ENCODE peak calls at places on chromosomes 12 and 14, in nine cellular contexts. One of them, this sample, is unnamed.

GRCh38 chr12:87813476-87814234 is 215.5 kb downstream of the C12orf50 start:
- DNase-seq in NCI-H510A treated with DMSO at 0.1 percent for 48 hours: no peak
- DNase-seq in ovary: no peak
- DNase-seq in OCI-LY7: no peak
- DNase-seq in choroid plexus epithelial cell: peak
- DNase-seq in neural crest cell: no peak
- DNase-seq in H7: no peak
- DNase-seq in HEK293T: no peak
- DNase-seq in lower lobe of right lung: no peak
- DNase-seq in this sample: no peak

GRCh38 chr12:131105736-131106356 is 152.1 kb downstream of the ADGRD1 start:
- DNase-seq in H7: no peak
- DNase-seq in lower lobe of right lung: no peak
- DNase-seq in neural crest cell: no peak
- DNase-seq in choroid plexus epithelial cell: no peak
- DNase-seq in ovary: peak
- DNase-seq in OCI-LY7: no peak
- DNase-seq in NCI-H510A treated with DMSO at 0.1 percent for 48 hours: no peak
- DNase-seq in HEK293T: no peak
- DNase-seq in this sample: no peak

GRCh38 chr14:36515896-36516718 is 3.9 kb downstream of the NKX2-1 start:
- DNase-seq in choroid plexus epithelial cell: no peak
- DNase-seq in lower lobe of right lung: no peak
- DNase-seq in ovary: no peak
- DNase-seq in HEK293T: no peak
- DNase-seq in NCI-H510A treated with DMSO at 0.1 percent for 48 hours: peak
- DNase-seq in OCI-LY7: no peak
- DNase-seq in H7: peak
- DNase-seq in neural crest cell: no peak
- DNase-seq in this sample: no peak

GRCh38 chr12:89153341-89153740 is 199.0 kb downstream of the DUSP6 start:
- DNase-seq in lower lobe of right lung: no peak
- DNase-seq in HEK293T: no peak
- DNase-seq in choroid plexus epithelial cell: no peak
- DNase-seq in neural crest cell: no peak
- DNase-seq in ovary: no peak
- DNase-seq in H7: no peak
- DNase-seq in OCI-LY7: no peak
- DNase-seq in NCI-H510A treated with DMSO at 0.1 percent for 48 hours: no peak
- DNase-seq in this sample: no peak

GRCh38 chr12:116200812-116201211 is 76.7 kb downstream of the MED13L start:
- DNase-seq in HEK293T: no peak
- DNase-seq in H7: no peak
- DNase-seq in choroid plexus epithelial cell: peak
- DNase-seq in OCI-LY7: no peak
- DNase-seq in neural crest cell: no peak
- DNase-seq in ovary: no peak
- DNase-seq in lower lobe of right lung: no peak
- DNase-seq in NCI-H510A treated with DMSO at 0.1 percent for 48 hours: no peak
- DNase-seq in this sample: no peak

GRCh38 chr14:70700955-70701354 is 59.2 kb downstream of the TTC9 start:
- DNase-seq in NCI-H510A treated with DMSO at 0.1 percent for 48 hours: no peak
- DNase-seq in lower lobe of right lung: no peak
- DNase-seq in choroid plexus epithelial cell: no peak
- DNase-seq in neural crest cell: no peak
- DNase-seq in OCI-LY7: no peak
- DNase-seq in ovary: no peak
- DNase-seq in HEK293T: no peak
- DNase-seq in H7: no peak
- DNase-seq in this sample: no peak

GRCh38 chr14:72430457-72430856 is 463.4 kb downstream of the DPF3 start:
- DNase-seq in neural crest cell: no peak
- DNase-seq in OCI-LY7: no peak
- DNase-seq in ovary: no peak
- DNase-seq in lower lobe of right lung: no peak
- DNase-seq in NCI-H510A treated with DMSO at 0.1 percent for 48 hours: no peak
- DNase-seq in choroid plexus epithelial cell: no peak
- DNase-seq in HEK293T: no peak
- DNase-seq in H7: no peak
- DNase-seq in this sample: no peak

GRCh38 chr12:24087294-24087693 is 137.8 kb upstream of the SOX5 start:
- DNase-seq in NCI-H510A treated with DMSO at 0.1 percent for 48 hours: no peak
- DNase-seq in H7: no peak
- DNase-seq in lower lobe of right lung: no peak
- DNase-seq in choroid plexus epithelial cell: no peak
- DNase-seq in neural crest cell: no peak
- DNase-seq in OCI-LY7: no peak
- DNase-seq in ovary: no peak
- DNase-seq in HEK293T: no peak
- DNase-seq in this sample: no peak

GRCh38 chr14:100004392-100004791 is 60.8 kb upstream of the EVL start:
- DNase-seq in neural crest cell: no peak
- DNase-seq in HEK293T: no peak
- DNase-seq in choroid plexus epithelial cell: no peak
- DNase-seq in OCI-LY7: peak
- DNase-seq in H7: no peak
- DNase-seq in lower lobe of right lung: no peak
- DNase-seq in NCI-H510A treated with DMSO at 0.1 percent for 48 hours: no peak
- DNase-seq in ovary: no peak
- DNase-seq in this sample: no peak

GRCh38 chr12:91926810-91927209 is 218.8 kb downstream of the BTG1 start:
- DNase-seq in ovary: no peak
- DNase-seq in H7: no peak
- DNase-seq in OCI-LY7: no peak
- DNase-seq in neural crest cell: no peak
- DNase-seq in HEK293T: no peak
- DNase-seq in lower lobe of right lung: no peak
- DNase-seq in NCI-H510A treated with DMSO at 0.1 percent for 48 hours: peak
- DNase-seq in choroid plexus epithelial cell: peak
- DNase-seq in this sample: no peak

GRCh38 chr14:104600141-104600643 is 4.4 kb downstream of the TMEM179 start:
- DNase-seq in lower lobe of right lung: peak
- DNase-seq in HEK293T: no peak
- DNase-seq in ovary: no peak
- DNase-seq in NCI-H510A treated with DMSO at 0.1 percent for 48 hours: no peak
- DNase-seq in choroid plexus epithelial cell: no peak
- DNase-seq in neural crest cell: no peak
- DNase-seq in OCI-LY7: no peak
- DNase-seq in H7: peak
- DNase-seq in this sample: no peak

GRCh38 chr14:85308531-85309300 is 221.2 kb upstream of the FLRT2 start:
- DNase-seq in H7: no peak
- DNase-seq in HEK293T: no peak
- DNase-seq in neural crest cell: peak
- DNase-seq in OCI-LY7: no peak
- DNase-seq in lower lobe of right lung: no peak
- DNase-seq in choroid plexus epithelial cell: peak
- DNase-seq in ovary: no peak
- DNase-seq in NCI-H510A treated with DMSO at 0.1 percent for 48 hours: no peak
- DNase-seq in this sample: no peak

GRCh38 chr14:23294734-23295561 is 7.7 kb downstream of the PPP1R3E start:
- DNase-seq in lower lobe of right lung: peak
- DNase-seq in H7: no peak
- DNase-seq in OCI-LY7: peak
- DNase-seq in neural crest cell: peak
- DNase-seq in HEK293T: peak
- DNase-seq in choroid plexus epithelial cell: peak
- DNase-seq in NCI-H510A treated with DMSO at 0.1 percent for 48 hours: peak
- DNase-seq in ovary: no peak
- DNase-seq in this sample: no peak

GRCh38 chr14:98651042-98651441 is 621.0 kb downstream of the BCL11B start:
- DNase-seq in neural crest cell: no peak
- DNase-seq in ovary: no peak
- DNase-seq in choroid plexus epithelial cell: no peak
- DNase-seq in OCI-LY7: no peak
- DNase-seq in HEK293T: no peak
- DNase-seq in lower lobe of right lung: no peak
- DNase-seq in H7: peak
- DNase-seq in NCI-H510A treated with DMSO at 0.1 percent for 48 hours: no peak
- DNase-seq in this sample: no peak

GRCh38 chr12:2179953-2180736 is 127.4 kb downstream of the CACNA1C start:
- DNase-seq in OCI-LY7: no peak
- DNase-seq in H7: no peak
- DNase-seq in lower lobe of right lung: no peak
- DNase-seq in neural crest cell: no peak
- DNase-seq in choroid plexus epithelial cell: peak
- DNase-seq in HEK293T: no peak
- DNase-seq in NCI-H510A treated with DMSO at 0.1 percent for 48 hours: no peak
- DNase-seq in ovary: peak
- DNase-seq in this sample: no peak

GRCh38 chr14:64324461-64325255 is 30.5 kb upstream of the ESR2 start:
- DNase-seq in lower lobe of right lung: no peak
- DNase-seq in neural crest cell: no peak
- DNase-seq in ovary: no peak
- DNase-seq in HEK293T: no peak
- DNase-seq in NCI-H510A treated with DMSO at 0.1 percent for 48 hours: no peak
- DNase-seq in H7: no peak
- DNase-seq in OCI-LY7: no peak
- DNase-seq in choroid plexus epithelial cell: peak
- DNase-seq in this sample: no peak

GRCh38 chr14:32509632-32510187 is 180.6 kb downstream of the AKAP6 start:
- DNase-seq in NCI-H510A treated with DMSO at 0.1 percent for 48 hours: no peak
- DNase-seq in HEK293T: peak
- DNase-seq in choroid plexus epithelial cell: peak
- DNase-seq in OCI-LY7: no peak
- DNase-seq in H7: no peak
- DNase-seq in lower lobe of right lung: no peak
- DNase-seq in ovary: peak
- DNase-seq in neural crest cell: no peak
- DNase-seq in this sample: no peak

GRCh38 chr12:57469334-57470164 is 10.0 kb downstream of the GLI1 start:
- DNase-seq in OCI-LY7: no peak
- DNase-seq in choroid plexus epithelial cell: no peak
- DNase-seq in ovary: no peak
- DNase-seq in neural crest cell: no peak
- DNase-seq in NCI-H510A treated with DMSO at 0.1 percent for 48 hours: no peak
- DNase-seq in H7: no peak
- DNase-seq in HEK293T: no peak
- DNase-seq in lower lobe of right lung: no peak
- DNase-seq in this sample: no peak

GRCh38 chr14:61475316-61475715 is 153.9 kb downstream of the PRKCH start:
- DNase-seq in ovary: no peak
- DNase-seq in NCI-H510A treated with DMSO at 0.1 percent for 48 hours: peak
- DNase-seq in H7: peak
- DNase-seq in HEK293T: peak
- DNase-seq in neural crest cell: no peak
- DNase-seq in OCI-LY7: peak
- DNase-seq in lower lobe of right lung: no peak
- DNase-seq in choroid plexus epithelial cell: peak
- DNase-seq in this sample: no peak

GRCh38 chr12:119902084-119902509 is 25.0 kb upstream of the CIT start:
- DNase-seq in neural crest cell: peak
- DNase-seq in lower lobe of right lung: peak
- DNase-seq in NCI-H510A treated with DMSO at 0.1 percent for 48 hours: peak
- DNase-seq in OCI-LY7: peak
- DNase-seq in HEK293T: peak
- DNase-seq in ovary: no peak
- DNase-seq in choroid plexus epithelial cell: peak
- DNase-seq in H7: peak
- DNase-seq in this sample: no peak

GRCh38 chr12:56160160-56160763 is 2.1 kb downstream of the MYL6 start:
- DNase-seq in lower lobe of right lung: no peak
- DNase-seq in ovary: no peak
- DNase-seq in NCI-H510A treated with DMSO at 0.1 percent for 48 hours: no peak
- DNase-seq in OCI-LY7: peak
- DNase-seq in neural crest cell: no peak
- DNase-seq in choroid plexus epithelial cell: peak
- DNase-seq in HEK293T: no peak
- DNase-seq in H7: no peak
- DNase-seq in this sample: no peak

GRCh38 chr14:53180272-53181221 is 27.4 kb upstream of the DDHD1 start:
- DNase-seq in neural crest cell: peak
- DNase-seq in NCI-H510A treated with DMSO at 0.1 percent for 48 hours: no peak
- DNase-seq in OCI-LY7: peak
- DNase-seq in ovary: no peak
- DNase-seq in H7: peak
- DNase-seq in lower lobe of right lung: no peak
- DNase-seq in choroid plexus epithelial cell: peak
- DNase-seq in HEK293T: peak
- DNase-seq in this sample: no peak